ENCODE peak calls at places on chromosome 22, in five cellular contexts. One of them, this sample, is unnamed.

GRCh38 chr22:32466496-32466895 is 2.2 kb upstream of the BPIFC start:
- DNase-seq in spleen: no peak
- DNase-seq in HCT116: no peak
- DNase-seq in endothelial cell of umbilical vein: no peak
- DNase-seq in sigmoid colon: no peak
- DNase-seq in this sample: no peak

GRCh38 chr22:29071261-29072045 is 1.4 kb upstream of the KREMEN1 start:
- DNase-seq in spleen: peak
- DNase-seq in HCT116: no peak
- DNase-seq in endothelial cell of umbilical vein: no peak
- DNase-seq in sigmoid colon: peak
- DNase-seq in this sample: no peak

GRCh38 chr22:24997023-24997422 is 44.5 kb downstream of the KIAA1671 start:
- DNase-seq in spleen: no peak
- DNase-seq in HCT116: no peak
- DNase-seq in endothelial cell of umbilical vein: no peak
- DNase-seq in sigmoid colon: no peak
- DNase-seq in this sample: no peak

GRCh38 chr22:50314081-50314454 is 6.6 kb upstream of the PLXNB2 start:
- DNase-seq in spleen: no peak
- DNase-seq in HCT116: no peak
- DNase-seq in endothelial cell of umbilical vein: no peak
- DNase-seq in sigmoid colon: no peak
- DNase-seq in this sample: no peak

GRCh38 chr22:30858976-30859713 is 109.4 kb downstream of the MORC2 start:
- DNase-seq in spleen: peak
- DNase-seq in HCT116: no peak
- DNase-seq in endothelial cell of umbilical vein: no peak
- DNase-seq in sigmoid colon: no peak
- DNase-seq in this sample: no peak

GRCh38 chr22:50139843-50140415 is 30.6 kb upstream of the PANX2 start:
- DNase-seq in spleen: no peak
- DNase-seq in HCT116: no peak
- DNase-seq in endothelial cell of umbilical vein: no peak
- DNase-seq in sigmoid colon: no peak
- DNase-seq in this sample: no peak

GRCh38 chr22:49664891-49665290 is 162.8 kb downstream of the BRD1 start:
- DNase-seq in spleen: no peak
- DNase-seq in HCT116: no peak
- DNase-seq in endothelial cell of umbilical vein: peak
- DNase-seq in sigmoid colon: peak
- DNase-seq in this sample: no peak

GRCh38 chr22:26410398-26410797 is 18.7 kb upstream of the ASPHD2 start:
- DNase-seq in spleen: no peak
- DNase-seq in HCT116: no peak
- DNase-seq in endothelial cell of umbilical vein: no peak
- DNase-seq in sigmoid colon: no peak
- DNase-seq in this sample: no peak

GRCh38 chr22:30078320-30079311 is 1.6 kb upstream of the HORMAD2 start:
- DNase-seq in spleen: no peak
- DNase-seq in HCT116: no peak
- DNase-seq in endothelial cell of umbilical vein: no peak
- DNase-seq in sigmoid colon: no peak
- DNase-seq in this sample: no peak

GRCh38 chr22:50271519-50271970 is 1.4 kb upstream of the MAPK11 start:
- DNase-seq in spleen: peak
- DNase-seq in HCT116: no peak
- DNase-seq in endothelial cell of umbilical vein: peak
- DNase-seq in sigmoid colon: no peak
- DNase-seq in this sample: no peak

GRCh38 chr22:24521791-24522245 is 26.7 kb downstream of the UPB1 start:
- DNase-seq in spleen: no peak
- DNase-seq in HCT116: peak
- DNase-seq in endothelial cell of umbilical vein: peak
- DNase-seq in sigmoid colon: no peak
- DNase-seq in this sample: no peak

GRCh38 chr22:24695958-24696511 is 78.5 kb downstream of the PIWIL3 start:
- DNase-seq in spleen: no peak
- DNase-seq in HCT116: no peak
- DNase-seq in endothelial cell of umbilical vein: no peak
- DNase-seq in sigmoid colon: no peak
- DNase-seq in this sample: no peak

GRCh38 chr22:50530280-50530856 is 556 bp upstream of the TYMP start:
- DNase-seq in spleen: peak
- DNase-seq in HCT116: peak
- DNase-seq in endothelial cell of umbilical vein: no peak
- DNase-seq in sigmoid colon: peak
- DNase-seq in this sample: no peak

GRCh38 chr22:39631857-39632256 is 61.3 kb downstream of the CACNA1I start:
- DNase-seq in spleen: no peak
- DNase-seq in HCT116: no peak
- DNase-seq in endothelial cell of umbilical vein: no peak
- DNase-seq in sigmoid colon: no peak
- DNase-seq in this sample: no peak

GRCh38 chr22:19082101-19082500 is 40.1 kb downstream of the DGCR2 start:
- DNase-seq in spleen: no peak
- DNase-seq in HCT116: no peak
- DNase-seq in endothelial cell of umbilical vein: no peak
- DNase-seq in sigmoid colon: no peak
- DNase-seq in this sample: no peak

GRCh38 chr22:26888887-26889286 is 231.5 kb downstream of the MIAT start:
- DNase-seq in spleen: no peak
- DNase-seq in HCT116: no peak
- DNase-seq in endothelial cell of umbilical vein: no peak
- DNase-seq in sigmoid colon: no peak
- DNase-seq in this sample: no peak

GRCh38 chr22:39529487-39529851 is 3.1 kb downstream of the RPS19BP1 start:
- DNase-seq in spleen: peak
- DNase-seq in HCT116: no peak
- DNase-seq in endothelial cell of umbilical vein: no peak
- DNase-seq in sigmoid colon: no peak
- DNase-seq in this sample: no peak

GRCh38 chr22:30920407-30920806 is 48.2 kb downstream of the MORC2 start:
- DNase-seq in spleen: peak
- DNase-seq in HCT116: peak
- DNase-seq in endothelial cell of umbilical vein: peak
- DNase-seq in sigmoid colon: peak
- DNase-seq in this sample: peak

GRCh38 chr22:49960967-49961600 is 512 bp downstream of the PIM3 start:
- DNase-seq in spleen: peak
- DNase-seq in HCT116: no peak
- DNase-seq in endothelial cell of umbilical vein: peak
- DNase-seq in sigmoid colon: peak
- DNase-seq in this sample: no peak

GRCh38 chr22:17164392-17165024 is 5.4 kb upstream of the HDHD5 start:
- DNase-seq in spleen: peak
- DNase-seq in HCT116: peak
- DNase-seq in endothelial cell of umbilical vein: no peak
- DNase-seq in sigmoid colon: no peak
- DNase-seq in this sample: no peak

GRCh38 chr22:31345331-31346254 is 553 bp downstream of the PATZ1 start:
- DNase-seq in spleen: peak
- DNase-seq in HCT116: peak
- DNase-seq in endothelial cell of umbilical vein: peak
- DNase-seq in sigmoid colon: peak
- DNase-seq in this sample: no peak

GRCh38 chr22:27805841-27806240 is 4.3 kb upstream of the MN1 start:
- DNase-seq in spleen: no peak
- DNase-seq in HCT116: no peak
- DNase-seq in endothelial cell of umbilical vein: no peak
- DNase-seq in sigmoid colon: no peak
- DNase-seq in this sample: no peak

GRCh38 chr22:17633217-17633997 is 4.9 kb upstream of the ATP6V1E1 start:
- DNase-seq in spleen: no peak
- DNase-seq in HCT116: peak
- DNase-seq in endothelial cell of umbilical vein: no peak
- DNase-seq in sigmoid colon: no peak
- DNase-seq in this sample: no peak

DNA sequence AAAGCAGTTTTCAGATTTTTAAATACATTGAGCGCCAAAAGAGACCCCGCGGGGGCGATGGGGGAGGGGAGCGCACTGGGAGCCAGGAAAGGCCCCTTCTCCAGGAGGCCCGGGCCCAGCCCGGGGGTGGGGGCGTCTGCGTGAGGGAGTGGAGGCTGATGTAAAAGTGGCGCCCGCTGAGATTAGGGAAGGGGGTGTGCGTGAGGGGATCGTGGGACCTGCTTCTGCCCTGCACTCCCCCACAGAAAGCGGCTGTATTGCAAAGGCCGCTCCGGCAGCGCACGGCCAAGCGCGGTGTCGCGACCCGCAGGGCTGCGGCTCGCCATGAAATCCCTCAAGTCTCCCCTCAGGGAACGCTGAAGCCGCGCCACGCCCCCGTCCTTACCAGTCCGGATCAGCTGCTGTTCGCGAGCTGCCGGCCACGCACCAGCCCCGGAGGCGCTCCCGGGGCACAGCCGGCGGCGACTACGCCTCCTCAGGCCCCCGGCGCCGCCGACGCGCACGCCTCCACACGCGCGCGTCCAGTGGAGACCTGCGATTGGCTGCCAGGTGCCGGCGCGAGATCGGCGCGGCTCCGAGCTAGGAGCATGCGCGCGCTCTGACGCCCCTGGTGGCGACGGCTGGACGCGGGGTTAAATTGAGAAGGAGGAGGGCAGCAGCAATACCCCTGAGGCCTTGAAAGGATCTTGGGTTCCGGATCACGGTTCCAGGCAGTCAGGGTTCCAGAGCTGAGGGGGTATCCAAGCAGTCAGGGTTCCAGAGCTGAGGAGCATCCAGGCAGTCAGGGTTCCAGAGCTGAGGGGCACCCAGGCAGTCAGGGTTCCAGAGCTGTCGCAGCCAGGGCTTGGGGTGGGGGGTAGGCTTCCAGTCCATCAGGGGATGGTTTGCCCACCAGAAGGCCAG is at the start of gene ZNF280B:
- DNase-seq in spleen: peak
- DNase-seq in HCT116: peak
- DNase-seq in endothelial cell of umbilical vein: peak
- DNase-seq in sigmoid colon: peak
- DNase-seq in this sample: no peak
- H3K4me3 ChIP-seq in spleen: peak
- H3K4me3 ChIP-seq in HCT116: peak
- H3K4me3 ChIP-seq in endothelial cell of umbilical vein: peak
- H3K4me3 ChIP-seq in sigmoid colon: peak
- H3K4me3 ChIP-seq in this sample: peak

GRCh38 chr22:44918925-44919392 is 90.8 kb downstream of the PHF21B start:
- DNase-seq in spleen: peak
- DNase-seq in HCT116: no peak
- DNase-seq in endothelial cell of umbilical vein: no peak
- DNase-seq in sigmoid colon: no peak
- DNase-seq in this sample: no peak

GRCh38 chr22:44918166-44918924 is 91.5 kb downstream of the PHF21B start:
- DNase-seq in spleen: peak
- DNase-seq in HCT116: no peak
- DNase-seq in endothelial cell of umbilical vein: no peak
- DNase-seq in sigmoid colon: peak
- DNase-seq in this sample: no peak

GRCh38 chr22:44916281-44917231 is 93.2 kb downstream of the PHF21B start:
- DNase-seq in spleen: peak
- DNase-seq in HCT116: no peak
- DNase-seq in endothelial cell of umbilical vein: no peak
- DNase-seq in sigmoid colon: peak
- DNase-seq in this sample: no peak

GRCh38 chr22:44919691-44920090 is 90.1 kb downstream of the PHF21B start:
- DNase-seq in spleen: peak
- DNase-seq in HCT116: no peak
- DNase-seq in endothelial cell of umbilical vein: no peak
- DNase-seq in sigmoid colon: peak
- DNase-seq in this sample: no peak

GRCh38 chr22:44917372-44918165 is 92.2 kb downstream of the PHF21B start:
- DNase-seq in spleen: peak
- DNase-seq in HCT116: no peak
- DNase-seq in endothelial cell of umbilical vein: no peak
- DNase-seq in sigmoid colon: peak
- DNase-seq in this sample: no peak
- TF ChIP-seq POLR2AphosphoS5 in spleen: no peak
- TF ChIP-seq POLR2AphosphoS5 in HCT116: no peak
- TF ChIP-seq POLR2AphosphoS5 in endothelial cell of umbilical vein: no peak
- TF ChIP-seq POLR2AphosphoS5 in sigmoid colon: no peak
- TF ChIP-seq POLR2AphosphoS5 in this sample: no peak

GRCh38 chr22:36350751-36351594 is 36.8 kb downstream of the MYH9 start:
- DNase-seq in spleen: no peak
- DNase-seq in HCT116: no peak
- DNase-seq in endothelial cell of umbilical vein: peak
- DNase-seq in sigmoid colon: no peak
- DNase-seq in this sample: no peak

GRCh38 chr22:36352775-36353507 is 34.8 kb downstream of the MYH9 start:
- DNase-seq in spleen: no peak
- DNase-seq in HCT116: no peak
- DNase-seq in endothelial cell of umbilical vein: peak
- DNase-seq in sigmoid colon: no peak
- DNase-seq in this sample: no peak

GRCh38 chr22:36355362-36355761 is 32.4 kb downstream of the MYH9 start:
- DNase-seq in spleen: no peak
- DNase-seq in HCT116: no peak
- DNase-seq in endothelial cell of umbilical vein: no peak
- DNase-seq in sigmoid colon: no peak
- DNase-seq in this sample: no peak

GRCh38 chr22:36349726-36350125 is 38.0 kb downstream of the MYH9 start:
- DNase-seq in spleen: no peak
- DNase-seq in HCT116: no peak
- DNase-seq in endothelial cell of umbilical vein: peak
- DNase-seq in sigmoid colon: no peak
- DNase-seq in this sample: no peak

DNA sequence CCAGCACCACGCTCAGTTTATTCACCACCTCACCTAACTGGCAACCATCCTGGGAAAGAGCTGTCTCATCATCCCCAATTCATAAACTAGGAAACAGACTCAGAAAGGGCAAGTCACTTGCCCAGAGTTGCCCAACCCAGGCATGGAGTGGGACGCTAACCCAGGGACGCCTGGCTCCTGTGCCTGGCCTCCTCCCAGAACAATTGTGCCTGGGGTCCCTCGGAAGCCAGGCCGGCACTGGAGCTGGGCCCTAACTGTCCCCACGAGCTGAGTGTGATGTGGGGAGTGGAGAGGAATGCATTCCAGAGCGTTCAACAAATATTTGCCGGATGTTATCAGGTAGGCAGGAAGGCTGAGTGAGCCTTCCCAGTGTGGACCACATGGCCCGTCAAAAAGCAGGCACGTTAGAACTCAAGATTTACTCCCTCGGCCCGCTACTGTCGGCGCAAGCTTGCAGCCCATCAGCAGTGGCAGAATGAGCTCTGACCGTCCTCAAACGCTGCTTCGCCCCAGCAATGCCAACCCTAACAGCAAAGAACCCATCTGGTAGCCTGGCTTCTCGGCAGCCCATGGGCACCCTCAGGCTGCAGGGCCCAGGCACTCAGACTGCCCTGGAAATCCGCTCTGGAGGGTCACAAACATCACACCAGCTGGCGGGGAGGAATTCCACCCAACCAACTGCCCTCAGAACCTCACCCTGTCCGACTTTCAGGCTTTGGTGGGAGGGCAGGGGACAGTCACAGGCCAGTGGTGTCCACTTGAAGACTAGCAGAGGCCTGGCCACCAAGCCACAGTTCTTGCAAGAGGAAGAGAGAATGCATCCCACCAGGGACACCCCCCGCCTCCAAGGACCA is 35.6 kb downstream of the MYH9 start:
- DNase-seq in spleen: no peak
- DNase-seq in HCT116: no peak
- DNase-seq in endothelial cell of umbilical vein: no peak
- DNase-seq in sigmoid colon: no peak
- DNase-seq in this sample: no peak
- H3K4me3 ChIP-seq in spleen: no peak
- H3K4me3 ChIP-seq in HCT116: no peak
- H3K4me3 ChIP-seq in endothelial cell of umbilical vein: no peak
- H3K4me3 ChIP-seq in sigmoid colon: no peak
- H3K4me3 ChIP-seq in this sample: no peak

GRCh38 chr22:20211997-20212753 is 55.9 kb downstream of the RTN4R start:
- DNase-seq in spleen: no peak
- DNase-seq in HCT116: peak
- DNase-seq in endothelial cell of umbilical vein: no peak
- DNase-seq in sigmoid colon: peak
- DNase-seq in this sample: no peak
- TF ChIP-seq POLR2AphosphoS5 in spleen: no peak
- TF ChIP-seq POLR2AphosphoS5 in HCT116: no peak
- TF ChIP-seq POLR2AphosphoS5 in endothelial cell of umbilical vein: no peak
- TF ChIP-seq POLR2AphosphoS5 in sigmoid colon: no peak
- TF ChIP-seq POLR2AphosphoS5 in this sample: peak

This sample was measured in SK-N-MC.